ENCODE peak calls at places on chromosomes 7 and 10, in eight cellular contexts. One of them, this sample, is unnamed.
A peak's percentile ranks its signal among the peaks of the same experiment; 100 is the strongest.

GRCh38 chr7:135936497-135937217 is 40.5 kb downstream of the MTPN start:
- DNase-seq in CD4-positive, alpha-beta memory T cell: no peak
- DNase-seq in RWPE2: no peak
- DNase-seq in cardiac muscle cell: no peak
- DNase-seq in right atrium auricular region: no peak
- DNase-seq in neural progenitor cell: no peak
- DNase-seq in CD4-positive, CD25-positive, alpha-beta regulatory T cell: no peak
- DNase-seq in right cardiac atrium: no peak
- DNase-seq in this sample: no peak

GRCh38 chr10:132412316-132413192 is 15.6 kb downstream of the PWWP2B start:
- DNase-seq in RWPE2: no peak
- DNase-seq in right cardiac atrium: no peak
- DNase-seq in CD4-positive, alpha-beta memory T cell: no peak
- DNase-seq in CD4-positive, CD25-positive, alpha-beta regulatory T cell: no peak
- DNase-seq in neural progenitor cell: no peak
- DNase-seq in cardiac muscle cell: no peak
- DNase-seq in right atrium auricular region: no peak
- DNase-seq in this sample: no peak

GRCh38 chr10:23399701-23400144 is 39.2 kb upstream of the OTUD1 start:
- DNase-seq in right cardiac atrium: no peak
- DNase-seq in CD4-positive, alpha-beta memory T cell: no peak
- DNase-seq in neural progenitor cell: no peak
- DNase-seq in right atrium auricular region: no peak
- DNase-seq in CD4-positive, CD25-positive, alpha-beta regulatory T cell: no peak
- DNase-seq in RWPE2: no peak
- DNase-seq in cardiac muscle cell: peak; percentile 77
- DNase-seq in this sample: no peak

GRCh38 chr7:14754631-14755030 is 147.9 kb downstream of the DGKB start:
- DNase-seq in CD4-positive, alpha-beta memory T cell: no peak
- DNase-seq in RWPE2: no peak
- DNase-seq in cardiac muscle cell: no peak
- DNase-seq in right cardiac atrium: no peak
- DNase-seq in right atrium auricular region: no peak
- DNase-seq in neural progenitor cell: no peak
- DNase-seq in CD4-positive, CD25-positive, alpha-beta regulatory T cell: no peak
- DNase-seq in this sample: peak; percentile 15

GRCh38 chr10:86535057-86535882 is 13.7 kb upstream of the WAPL start:
- DNase-seq in neural progenitor cell: peak; percentile 77
- DNase-seq in RWPE2: no peak
- DNase-seq in CD4-positive, alpha-beta memory T cell: peak; percentile 40
- DNase-seq in right atrium auricular region: peak; percentile 74
- DNase-seq in right cardiac atrium: peak; percentile 84
- DNase-seq in cardiac muscle cell: peak; percentile 55
- DNase-seq in CD4-positive, CD25-positive, alpha-beta regulatory T cell: peak; percentile 22
- DNase-seq in this sample: peak; percentile 86

GRCh38 chr7:47896809-47897423 is 51.4 kb downstream of the PKD1L1 start:
- DNase-seq in right atrium auricular region: no peak
- DNase-seq in CD4-positive, CD25-positive, alpha-beta regulatory T cell: no peak
- DNase-seq in neural progenitor cell: peak; percentile 30
- DNase-seq in CD4-positive, alpha-beta memory T cell: no peak
- DNase-seq in right cardiac atrium: no peak
- DNase-seq in RWPE2: no peak
- DNase-seq in cardiac muscle cell: no peak
- DNase-seq in this sample: peak; percentile 44

GRCh38 chr10:1316107-1316805 is 260.1 kb downstream of the WDR37 start:
- DNase-seq in CD4-positive, alpha-beta memory T cell: no peak
- DNase-seq in right cardiac atrium: no peak
- DNase-seq in cardiac muscle cell: no peak
- DNase-seq in RWPE2: no peak
- DNase-seq in right atrium auricular region: no peak
- DNase-seq in CD4-positive, CD25-positive, alpha-beta regulatory T cell: no peak
- DNase-seq in neural progenitor cell: no peak
- DNase-seq in this sample: no peak

GRCh38 chr10:125401462-125401861 is 241.1 kb upstream of the CTBP2 start:
- DNase-seq in cardiac muscle cell: no peak
- DNase-seq in CD4-positive, CD25-positive, alpha-beta regulatory T cell: no peak
- DNase-seq in right atrium auricular region: no peak
- DNase-seq in right cardiac atrium: no peak
- DNase-seq in RWPE2: no peak
- DNase-seq in neural progenitor cell: no peak
- DNase-seq in CD4-positive, alpha-beta memory T cell: no peak
- DNase-seq in this sample: no peak

GRCh38 chr10:88881922-88882645 is 2.0 kb downstream of the STAMBPL1 start:
- DNase-seq in RWPE2: no peak
- DNase-seq in CD4-positive, alpha-beta memory T cell: no peak
- DNase-seq in cardiac muscle cell: no peak
- DNase-seq in right cardiac atrium: no peak
- DNase-seq in right atrium auricular region: no peak
- DNase-seq in neural progenitor cell: no peak
- DNase-seq in CD4-positive, CD25-positive, alpha-beta regulatory T cell: no peak
- DNase-seq in this sample: no peak

GRCh38 chr7:27314111-27314510 is 71.5 kb downstream of the EVX1 start:
- DNase-seq in CD4-positive, alpha-beta memory T cell: no peak
- DNase-seq in cardiac muscle cell: no peak
- DNase-seq in RWPE2: no peak
- DNase-seq in CD4-positive, CD25-positive, alpha-beta regulatory T cell: no peak
- DNase-seq in right atrium auricular region: no peak
- DNase-seq in neural progenitor cell: no peak
- DNase-seq in right cardiac atrium: no peak
- DNase-seq in this sample: peak; percentile 27

GRCh38 chr10:4170633-4171314 is 385.8 kb upstream of the KLF6 start:
- DNase-seq in CD4-positive, alpha-beta memory T cell: no peak
- DNase-seq in cardiac muscle cell: no peak
- DNase-seq in right atrium auricular region: no peak
- DNase-seq in neural progenitor cell: no peak
- DNase-seq in RWPE2: no peak
- DNase-seq in CD4-positive, CD25-positive, alpha-beta regulatory T cell: no peak
- DNase-seq in right cardiac atrium: no peak
- DNase-seq in this sample: no peak

GRCh38 chr7:139118234-139118802 is 8.8 kb upstream of the ZC3HAV1 start:
- DNase-seq in RWPE2: no peak
- DNase-seq in CD4-positive, CD25-positive, alpha-beta regulatory T cell: no peak
- DNase-seq in right atrium auricular region: no peak
- DNase-seq in CD4-positive, alpha-beta memory T cell: no peak
- DNase-seq in right cardiac atrium: no peak
- DNase-seq in neural progenitor cell: no peak
- DNase-seq in cardiac muscle cell: no peak
- DNase-seq in this sample: peak; percentile 53

GRCh38 chr7:16421333-16422099 is at the start of gene CRPPA:
- DNase-seq in neural progenitor cell: peak; percentile 68
- DNase-seq in CD4-positive, alpha-beta memory T cell: peak; percentile 36
- DNase-seq in right cardiac atrium: peak; percentile 45
- DNase-seq in right atrium auricular region: no peak
- DNase-seq in RWPE2: peak; percentile 59
- DNase-seq in CD4-positive, CD25-positive, alpha-beta regulatory T cell: peak; percentile 3
- DNase-seq in cardiac muscle cell: peak; percentile 59
- DNase-seq in this sample: peak; percentile 60

GRCh38 chr7:71521506-71521905 is 389.6 kb downstream of the GALNT17 start:
- DNase-seq in CD4-positive, CD25-positive, alpha-beta regulatory T cell: no peak
- DNase-seq in neural progenitor cell: no peak
- DNase-seq in RWPE2: no peak
- DNase-seq in cardiac muscle cell: no peak
- DNase-seq in right cardiac atrium: peak; percentile 16
- DNase-seq in CD4-positive, alpha-beta memory T cell: no peak
- DNase-seq in right atrium auricular region: peak; percentile 58
- DNase-seq in this sample: no peak

GRCh38 chr7:11252011-11252607 is 278.4 kb downstream of the PHF14 start:
- DNase-seq in right atrium auricular region: no peak
- DNase-seq in CD4-positive, alpha-beta memory T cell: no peak
- DNase-seq in RWPE2: no peak
- DNase-seq in cardiac muscle cell: no peak
- DNase-seq in CD4-positive, CD25-positive, alpha-beta regulatory T cell: no peak
- DNase-seq in right cardiac atrium: no peak
- DNase-seq in neural progenitor cell: no peak
- DNase-seq in this sample: no peak

GRCh38 chr7:99693427-99694200 is 13.8 kb upstream of the CYP3A5 start:
- DNase-seq in neural progenitor cell: peak; percentile 82
- DNase-seq in CD4-positive, alpha-beta memory T cell: no peak
- DNase-seq in cardiac muscle cell: peak; percentile 78
- DNase-seq in RWPE2: no peak
- DNase-seq in right cardiac atrium: no peak
- DNase-seq in CD4-positive, CD25-positive, alpha-beta regulatory T cell: no peak
- DNase-seq in right atrium auricular region: no peak
- DNase-seq in this sample: peak; percentile 77

GRCh38 chr10:43390791-43391190 is 18.2 kb downstream of the HNRNPF start:
- DNase-seq in CD4-positive, alpha-beta memory T cell: peak; percentile 54
- DNase-seq in cardiac muscle cell: peak; percentile 40
- DNase-seq in right cardiac atrium: no peak
- DNase-seq in CD4-positive, CD25-positive, alpha-beta regulatory T cell: no peak
- DNase-seq in right atrium auricular region: no peak
- DNase-seq in RWPE2: no peak
- DNase-seq in neural progenitor cell: peak; percentile 64
- DNase-seq in this sample: peak; percentile 60

GRCh38 chr7:117269895-117270294 is 53.0 kb downstream of the WNT2 start:
- DNase-seq in neural progenitor cell: no peak
- DNase-seq in CD4-positive, alpha-beta memory T cell: no peak
- DNase-seq in CD4-positive, CD25-positive, alpha-beta regulatory T cell: no peak
- DNase-seq in RWPE2: no peak
- DNase-seq in right cardiac atrium: no peak
- DNase-seq in right atrium auricular region: no peak
- DNase-seq in cardiac muscle cell: no peak
- DNase-seq in this sample: no peak
- H3K4me3 ChIP-seq in neural progenitor cell: no peak overlapping the region
- H3K4me3 ChIP-seq in CD4-positive, alpha-beta memory T cell: no peak overlapping the region
- H3K4me3 ChIP-seq in CD4-positive, CD25-positive, alpha-beta regulatory T cell: no peak overlapping the region
- H3K4me3 ChIP-seq in RWPE2: no peak overlapping the region
- H3K4me3 ChIP-seq in right cardiac atrium: no peak overlapping the region
- H3K4me3 ChIP-seq in right atrium auricular region: no peak overlapping the region
- H3K4me3 ChIP-seq in cardiac muscle cell: no peak overlapping the region
- H3K4me3 ChIP-seq in this sample: no peak overlapping the region

GRCh38 chr10:60569681-60570080 is 180.0 kb upstream of the ANK3 start:
- DNase-seq in cardiac muscle cell: no peak
- DNase-seq in CD4-positive, CD25-positive, alpha-beta regulatory T cell: no peak
- DNase-seq in right atrium auricular region: no peak
- DNase-seq in CD4-positive, alpha-beta memory T cell: no peak
- DNase-seq in neural progenitor cell: no peak
- DNase-seq in right cardiac atrium: no peak
- DNase-seq in RWPE2: no peak
- DNase-seq in this sample: no peak

GRCh38 chr10:60564475-60564874 is 174.8 kb upstream of the ANK3 start:
- DNase-seq in CD4-positive, CD25-positive, alpha-beta regulatory T cell: no peak
- DNase-seq in neural progenitor cell: no peak
- DNase-seq in right cardiac atrium: no peak
- DNase-seq in cardiac muscle cell: no peak
- DNase-seq in CD4-positive, alpha-beta memory T cell: no peak
- DNase-seq in RWPE2: no peak
- DNase-seq in right atrium auricular region: no peak
- DNase-seq in this sample: no peak

GRCh38 chr10:60565492-60565891 is 175.8 kb upstream of the ANK3 start:
- DNase-seq in neural progenitor cell: no peak
- DNase-seq in right cardiac atrium: no peak
- DNase-seq in RWPE2: no peak
- DNase-seq in right atrium auricular region: no peak
- DNase-seq in CD4-positive, alpha-beta memory T cell: no peak
- DNase-seq in cardiac muscle cell: no peak
- DNase-seq in CD4-positive, CD25-positive, alpha-beta regulatory T cell: no peak
- DNase-seq in this sample: no peak

GRCh38 chr10:60570272-60570865 is 180.7 kb upstream of the ANK3 start:
- DNase-seq in neural progenitor cell: no peak
- DNase-seq in right cardiac atrium: no peak
- DNase-seq in cardiac muscle cell: no peak
- DNase-seq in CD4-positive, alpha-beta memory T cell: no peak
- DNase-seq in RWPE2: no peak
- DNase-seq in CD4-positive, CD25-positive, alpha-beta regulatory T cell: no peak
- DNase-seq in right atrium auricular region: no peak
- DNase-seq in this sample: no peak

GRCh38 chr10:60566027-60566575 is 176.4 kb upstream of the ANK3 start:
- DNase-seq in CD4-positive, CD25-positive, alpha-beta regulatory T cell: no peak
- DNase-seq in right atrium auricular region: no peak
- DNase-seq in CD4-positive, alpha-beta memory T cell: no peak
- DNase-seq in cardiac muscle cell: no peak
- DNase-seq in RWPE2: no peak
- DNase-seq in right cardiac atrium: no peak
- DNase-seq in neural progenitor cell: no peak
- DNase-seq in this sample: no peak
- H3K27ac ChIP-seq in CD4-positive, CD25-positive, alpha-beta regulatory T cell: no peak overlapping the region
- H3K27ac ChIP-seq in right atrium auricular region: no peak overlapping the region
- H3K27ac ChIP-seq in CD4-positive, alpha-beta memory T cell: no peak overlapping the region
- H3K27ac ChIP-seq in cardiac muscle cell: no peak overlapping the region
- H3K27ac ChIP-seq in RWPE2: no peak overlapping the region
- H3K27ac ChIP-seq in right cardiac atrium: no peak overlapping the region
- H3K27ac ChIP-seq in neural progenitor cell: no peak overlapping the region
- H3K27ac ChIP-seq in this sample: no peak overlapping the region

DNA sequence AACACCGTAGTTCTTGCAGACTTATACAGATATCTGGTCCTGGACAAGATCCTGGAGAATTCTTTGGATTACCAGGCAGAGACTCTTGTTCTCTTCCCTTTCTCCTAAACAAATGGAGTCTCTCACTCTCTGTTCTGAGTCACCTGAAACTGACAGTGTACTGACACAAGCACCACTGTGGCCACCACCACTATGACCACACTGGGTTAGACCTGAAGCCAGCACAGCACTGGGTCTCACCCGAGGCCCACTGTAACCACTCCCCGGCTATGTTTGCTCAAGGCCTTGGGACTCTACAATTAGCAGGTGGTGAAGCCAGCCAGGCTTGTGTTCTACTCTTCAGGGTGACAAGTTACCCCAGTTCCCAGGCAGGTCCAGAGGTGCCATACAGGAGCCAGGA is 22.8 kb downstream of the SLC39A12 start:
- DNase-seq in RWPE2: no peak
- DNase-seq in CD4-positive, alpha-beta memory T cell: no peak
- DNase-seq in CD4-positive, CD25-positive, alpha-beta regulatory T cell: no peak
- DNase-seq in cardiac muscle cell: no peak
- DNase-seq in right atrium auricular region: no peak
- DNase-seq in right cardiac atrium: no peak
- DNase-seq in neural progenitor cell: no peak
- DNase-seq in this sample: no peak
- H3K27me3 ChIP-seq in RWPE2: no peaks in the 10 kb centered on the region
- H3K27me3 ChIP-seq in CD4-positive, alpha-beta memory T cell: no peaks in the 10 kb centered on the region
- H3K27me3 ChIP-seq in CD4-positive, CD25-positive, alpha-beta regulatory T cell: peaks cover 3% of the 10 kb centered on the region
- H3K27me3 ChIP-seq in cardiac muscle cell: no peaks in the 10 kb centered on the region
- H3K27me3 ChIP-seq in right atrium auricular region: no peaks in the 10 kb centered on the region
- H3K27me3 ChIP-seq in right cardiac atrium: no peaks in the 10 kb centered on the region
- H3K27me3 ChIP-seq in neural progenitor cell: no peaks in the 10 kb centered on the region
- H3K27me3 ChIP-seq in this sample: no peaks in the 10 kb centered on the region

DNA sequence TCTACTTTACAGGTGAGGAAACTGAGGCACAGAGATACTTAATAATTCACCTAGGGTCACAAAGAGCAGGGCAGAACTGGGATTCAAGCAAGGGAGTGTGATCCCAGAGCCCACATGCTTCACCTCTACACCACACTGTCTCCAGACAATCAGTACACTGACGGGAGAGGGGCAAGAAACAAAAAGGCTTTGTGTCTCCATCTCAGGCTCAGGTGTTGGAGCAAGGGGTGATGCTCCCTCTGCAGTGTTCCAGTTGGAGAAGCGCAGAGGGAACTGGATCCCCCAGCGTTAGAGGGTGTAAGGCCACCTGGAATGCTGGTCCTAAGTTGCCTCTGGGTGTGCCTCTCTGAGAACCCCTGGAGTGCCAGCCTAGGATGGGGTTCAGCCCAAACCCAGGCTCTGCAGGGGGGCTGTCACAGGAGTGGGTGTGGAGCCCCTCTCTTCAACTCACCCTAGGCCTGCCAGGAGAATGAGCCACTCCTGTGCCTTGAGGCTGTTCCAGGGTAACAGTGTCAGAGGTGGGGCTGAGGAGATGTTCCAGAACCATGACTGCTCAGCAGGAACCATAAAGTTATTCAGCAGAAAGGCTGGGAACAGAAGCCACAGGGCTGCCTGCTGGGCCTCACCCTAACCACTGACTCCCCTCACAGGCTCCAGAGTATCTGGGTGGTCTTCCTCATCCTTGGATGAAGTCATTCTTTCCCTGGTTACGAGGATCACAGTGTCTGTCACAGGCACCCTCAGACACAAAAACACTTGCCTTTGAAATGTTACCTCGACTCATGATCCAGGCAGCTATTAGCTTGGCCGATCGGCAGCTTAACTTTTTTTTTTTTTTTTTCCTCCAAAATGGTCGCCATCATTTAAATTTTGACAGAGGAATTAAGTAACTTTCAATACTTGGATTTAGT is 5.4 kb downstream of the RBP4 start:
- DNase-seq in neural progenitor cell: no peak
- DNase-seq in CD4-positive, alpha-beta memory T cell: no peak
- DNase-seq in right cardiac atrium: no peak
- DNase-seq in CD4-positive, CD25-positive, alpha-beta regulatory T cell: no peak
- DNase-seq in cardiac muscle cell: no peak
- DNase-seq in RWPE2: no peak
- DNase-seq in right atrium auricular region: no peak
- DNase-seq in this sample: no peak
- H3K4me3 ChIP-seq in neural progenitor cell: no peak overlapping the region
- H3K4me3 ChIP-seq in CD4-positive, alpha-beta memory T cell: no peak overlapping the region
- H3K4me3 ChIP-seq in right cardiac atrium: no peak overlapping the region
- H3K4me3 ChIP-seq in CD4-positive, CD25-positive, alpha-beta regulatory T cell: no peak overlapping the region
- H3K4me3 ChIP-seq in cardiac muscle cell: no peak overlapping the region
- H3K4me3 ChIP-seq in RWPE2: no peak overlapping the region
- H3K4me3 ChIP-seq in right atrium auricular region: no peak overlapping the region
- H3K4me3 ChIP-seq in this sample: no peak overlapping the region